ENCODE peak calls at places on chromosomes 4 and X, in eight cellular contexts. K is kidney, O is pancreas, P is uterus, I is stomach, D is osteoblast, Z is heart left ventricle, J is lung. T is an unnamed sample.

GRCh38 chr4:112531146-112531545 is 15.2 kb upstream of the NEUROG2 start:
- DNase-seq in K (no peak), O (no peak), P (no peak), I (no peak), D (no peak), Z (no peak), J (no peak), T (no peak)

GRCh38 chr4:124505211-124505610 is 207.3 kb downstream of the ANKRD50 start:
- DNase-seq in K (no peak), O (no peak), P (no peak), I (no peak), D (no peak), Z (no peak), J (no peak), T (no peak)

GRCh38 chr4:114807759-114808404 is 209.3 kb downstream of the UGT8 start:
- DNase-seq in K (no peak), O (no peak), P (no peak), I (peak), D (no peak), Z (no peak), J (no peak), T (peak)

GRCh38 chr4:146520894-146521542 is 722 bp downstream of the SLC10A7 start:
- DNase-seq in K (no peak), O (no peak), P (no peak), I (peak), D (peak), Z (peak), J (no peak), T (no peak)

GRCh38 chrX:106774981-106775380 is 27.5 kb upstream of the TBC1D8B start:
- DNase-seq in K (no peak), O (no peak), P (no peak), I (no peak), D (no peak), Z (no peak), J (no peak), T (no peak)

GRCh38 chr4:99043346-99043745 is 45.2 kb downstream of the ADH5 start:
- DNase-seq in K (no peak), O (no peak), P (no peak), I (no peak), D (peak), Z (no peak), J (no peak), T (no peak)

GRCh38 chr4:120801171-120801758 is 121.3 kb downstream of the PRDM5 start:
- DNase-seq in K (no peak), O (no peak), P (peak), I (no peak), D (peak), Z (peak), J (no peak), T (no peak)

GRCh38 chrX:131650637-131651410 is 107.0 kb downstream of the OR13H1 start:
- DNase-seq in K (no peak), O (no peak), P (no peak), I (no peak), D (no peak), Z (no peak), J (no peak), T (no peak)

GRCh38 chrX:30488092-30488491 is 89.5 kb downstream of the TASL start:
- DNase-seq in K (no peak), O (no peak), P (no peak), I (no peak), D (no peak), Z (no peak), J (no peak), T (no peak)

GRCh38 chr4:82136161-82136801 is 237.5 kb downstream of the HNRNPD start:
- DNase-seq in K (no peak), O (no peak), P (no peak), I (no peak), D (no peak), Z (no peak), J (no peak), T (no peak)

GRCh38 chrX:20042221-20042620 is 51.4 kb upstream of the BCLAF3 start:
- DNase-seq in K (no peak), O (no peak), P (no peak), I (no peak), D (no peak), Z (no peak), J (no peak), T (no peak)

GRCh38 chr4:38667005-38667771 is 3.2 kb downstream of the KLF3 start:
- DNase-seq in K (peak), O (no peak), P (peak), I (peak), D (peak), Z (peak), J (peak), T (peak)

GRCh38 chr4:48047421-48047844 is 30.9 kb downstream of the NIPAL1 start:
- DNase-seq in K (no peak), O (no peak), P (no peak), I (peak), D (no peak), Z (no peak), J (no peak), T (no peak)

GRCh38 chr4:1010522-1011021 is 854 bp upstream of the FGFRL1 start:
- DNase-seq in K (peak), O (no peak), P (peak), I (peak), D (peak), Z (peak), J (peak), T (peak)

GRCh38 chr4:123262080-123262479 is 134.5 kb upstream of the SPRY1 start:
- DNase-seq in K (no peak), O (no peak), P (no peak), I (no peak), D (no peak), Z (no peak), J (no peak), T (no peak)

GRCh38 chrX:134482371-134482770 is 22.4 kb downstream of the HPRT1 start:
- DNase-seq in K (no peak), O (no peak), P (no peak), I (no peak), D (no peak), Z (no peak), J (no peak), T (no peak)

GRCh38 chr4:24763631-24764302 is 31.6 kb upstream of the SOD3 start:
- DNase-seq in K (no peak), O (no peak), P (no peak), I (no peak), D (no peak), Z (no peak), J (no peak), T (no peak)

GRCh38 chr4:153651041-153651960 is 32.8 kb upstream of the TLR2 start:
- DNase-seq in K (no peak), O (no peak), P (no peak), I (no peak), D (no peak), Z (peak), J (peak), T (no peak)

GRCh38 chr4:23484689-23485088 is 405.2 kb downstream of the PPARGC1A start:
- DNase-seq in K (no peak), O (no peak), P (no peak), I (no peak), D (no peak), Z (no peak), J (no peak), T (no peak)

GRCh38 chr4:48203819-48204218 is 65.8 kb downstream of the TEC start:
- DNase-seq in K (no peak), O (no peak), P (no peak), I (no peak), D (no peak), Z (no peak), J (no peak), T (no peak)

GRCh38 chrX:131308980-131309379 is 19.9 kb upstream of the IGSF1 start:
- DNase-seq in K (no peak), O (no peak), P (no peak), I (no peak), D (no peak), Z (no peak), J (no peak), T (no peak)

GRCh38 chr4:21366312-21366711 is 582.3 kb downstream of the KCNIP4 start:
- DNase-seq in K (no peak), O (no peak), P (no peak), I (no peak), D (no peak), Z (no peak), J (no peak), T (no peak)

GRCh38 chr4:8644461-8644891 is 51.9 kb downstream of the CPZ start:
- DNase-seq in K (no peak), O (peak), P (peak), I (peak), D (peak), Z (no peak), J (no peak), T (peak)

GRCh38 chrX:1452497-1453389 is at the start of gene ASMTL:
- DNase-seq in K (peak), O (peak), P (peak), I (peak), D (peak), Z (peak), J (peak), T (peak)

GRCh38 chr4:128363966-128364365 is 76.4 kb upstream of the PGRMC2 start:
- DNase-seq in K (no peak), O (no peak), P (no peak), I (no peak), D (no peak), Z (no peak), J (no peak), T (no peak)

DNA sequence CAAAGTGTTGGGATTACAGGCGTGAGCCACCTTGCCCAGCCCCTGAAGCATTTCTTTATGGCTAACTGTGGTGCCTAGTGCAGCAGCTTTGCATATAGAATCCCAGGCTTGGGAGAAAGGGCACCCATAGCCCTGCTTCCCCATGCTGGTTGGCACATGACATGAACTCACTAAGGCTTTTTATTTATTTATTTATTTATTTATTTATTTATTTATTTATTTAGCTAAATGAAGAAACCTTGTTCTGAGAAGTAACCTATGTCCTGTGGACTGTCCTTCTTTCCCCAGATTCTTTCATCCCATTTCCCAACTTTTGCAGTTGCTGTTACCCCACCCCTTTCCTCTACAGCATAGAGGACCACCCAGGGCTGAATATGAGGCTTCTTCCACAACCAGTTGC is 1.9 kb upstream of the GJB1 start:
- DNase-seq in K (no peak), O (no peak), P (no peak), I (no peak), D (no peak), Z (no peak), J (no peak), T (peak)
- H3K27ac ChIP-seq in K (no peak), O (no peak), P (no peak), I (no peak), D (no peak), Z (no peak), J (no peak), T (no peak)

GRCh38 chr4:150415213-150415612 is 166.7 kb upstream of the MAB21L2 start:
- DNase-seq in K (no peak), O (no peak), P (no peak), I (no peak), D (no peak), Z (no peak), J (no peak), T (no peak)

DNA sequence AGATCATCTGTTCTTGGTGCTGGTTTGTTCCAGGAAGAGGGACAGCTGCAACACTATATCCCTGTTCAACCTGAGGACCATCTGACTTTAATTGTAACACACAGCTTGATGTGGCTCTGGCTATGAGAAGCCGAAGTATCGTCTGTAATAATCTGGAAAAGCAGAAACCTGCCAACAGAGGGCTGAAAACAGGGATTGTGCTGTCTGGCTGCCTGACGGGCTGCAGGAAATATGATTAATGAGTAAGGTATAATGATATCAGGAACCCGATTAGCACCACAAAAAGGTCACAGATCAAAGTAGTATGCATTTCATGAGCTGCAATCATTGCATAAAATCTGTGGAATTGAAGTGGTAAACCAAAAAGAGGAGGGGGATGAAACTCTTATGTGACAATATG is 170.4 kb upstream of the MAB21L2 start:
- DNase-seq in K (no peak), O (no peak), P (no peak), I (no peak), D (no peak), Z (no peak), J (no peak), T (no peak)
- H3K27ac ChIP-seq in K (no peak), O (no peak), P (no peak), I (no peak), D (no peak), Z (no peak), J (no peak), T (no peak)

DNA sequence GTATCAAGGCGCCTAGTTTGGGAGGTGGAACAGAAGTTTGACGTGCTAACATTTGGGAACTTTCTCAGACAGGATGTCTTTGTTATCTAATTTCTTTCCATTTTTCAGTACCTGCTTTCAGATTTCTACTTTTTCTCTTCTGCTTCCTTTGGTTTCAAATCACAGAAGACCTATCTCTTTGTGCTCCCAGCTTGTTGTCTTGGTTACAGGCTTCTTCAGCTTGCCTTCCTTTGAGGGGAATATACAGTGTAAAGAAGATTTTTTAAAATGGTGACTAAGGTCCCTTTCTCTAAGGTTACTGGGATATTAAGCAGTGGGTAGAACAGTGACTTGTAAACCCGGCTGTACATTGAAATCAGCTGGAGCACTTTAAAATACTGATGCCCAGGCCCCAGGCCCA is 48.0 kb downstream of the TMEM164 start:
- DNase-seq in K (no peak), O (no peak), P (no peak), I (no peak), D (no peak), Z (no peak), J (no peak), T (no peak)
- H3K27ac ChIP-seq in K (no peak), O (no peak), P (no peak), I (no peak), D (no peak), Z (no peak), J (no peak), T (no peak)

DNA sequence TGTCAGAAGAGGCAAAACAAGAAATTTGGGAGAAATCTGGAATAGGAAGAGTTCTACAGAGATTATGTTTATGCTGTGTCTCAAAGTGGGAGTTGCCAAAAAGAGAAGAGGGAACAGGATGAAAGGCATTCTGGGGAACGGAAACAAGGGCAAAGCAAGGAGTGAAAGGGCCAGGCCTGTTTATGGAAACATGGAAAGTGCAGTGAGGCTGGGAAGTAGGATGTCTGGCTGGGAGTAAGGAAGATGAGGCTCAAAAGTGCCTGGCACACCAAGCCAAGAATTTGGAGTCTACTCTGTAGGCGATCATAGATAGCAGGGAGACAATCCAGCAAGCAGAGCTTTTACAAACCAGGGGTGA is 1.8 kb upstream of the CUL4B start:
- DNase-seq in K (no peak), O (no peak), P (no peak), I (no peak), D (no peak), Z (no peak), J (no peak), T (no peak)
- H3K27ac ChIP-seq in K (no peak), O (no peak), P (peak), I (peak), D (no peak), Z (peak), J (peak), T (no peak)

GRCh38 chrX:115642304-115642703 is 81.3 kb downstream of the PLS3 start:
- DNase-seq in K (no peak), O (no peak), P (no peak), I (no peak), D (no peak), Z (no peak), J (no peak), T (no peak)
- H3K27ac ChIP-seq in K (no peak), O (no peak), P (peak), I (peak), D (no peak), Z (peak), J (peak), T (peak)